ENCODE peak calls at places on chromosomes 4 and X, in eight cellular contexts. C is lower leg skin, V is GM12892, K is tibial nerve, U is HCT116, Z is spleen, T is heart left ventricle, G is Peyer's patch. W is an unnamed sample.

GRCh38 chr4:8765084-8765483 is 106.6 kb downstream of the HMX1 start:
- DNase-seq in C (no peak), U (no peak), G (no peak), V (no peak), Z (peak), K (no peak), T (peak), W (peak)

GRCh38 chr4:186676531-186677158 is 47.0 kb downstream of the FAT1 start:
- DNase-seq in K (no peak), T (no peak), G (no peak), U (no peak), V (no peak), Z (no peak), C (no peak), W (no peak)

GRCh38 chrX:10254746-10255145 is 98.0 kb downstream of the CLCN4 start:
- DNase-seq in G (no peak), V (no peak), T (no peak), C (no peak), Z (no peak), K (no peak), U (no peak), W (no peak)

GRCh38 chrX:47956016-47956415 is 47.8 kb downstream of the ZNF182 start:
- DNase-seq in V (no peak), G (no peak), C (no peak), Z (no peak), K (no peak), U (no peak), T (no peak), W (no peak)

GRCh38 chr4:112031712-112032328 is 113.4 kb upstream of the FAM241A start:
- DNase-seq in U (peak), C (no peak), Z (no peak), T (no peak), V (no peak), G (no peak), K (peak), W (no peak)

GRCh38 chrX:133813991-133814390 is 171.4 kb downstream of the GPC3 start:
- DNase-seq in C (no peak), K (no peak), U (no peak), G (no peak), T (no peak), V (no peak), Z (no peak), W (no peak)

GRCh38 chr4:106366026-106366425 is 2.6 kb downstream of the GIMD1 start:
- DNase-seq in U (no peak), K (no peak), G (no peak), C (no peak), V (no peak), Z (no peak), T (no peak), W (no peak)

GRCh38 chr4:38664704-38665401 is 854 bp downstream of the KLF3 start:
- DNase-seq in Z (peak), K (peak), U (no peak), V (no peak), C (peak), T (peak), G (peak), W (peak)

GRCh38 chr4:8820178-8821102 is 51.2 kb downstream of the HMX1 start:
- DNase-seq in G (no peak), T (no peak), V (peak), C (peak), Z (peak), K (no peak), U (no peak), W (no peak)

GRCh38 chr4:32172761-32173160 is 1452.6 kb downstream of the PCDH7 start:
- DNase-seq in V (no peak), G (no peak), C (no peak), K (no peak), U (no peak), Z (no peak), T (no peak), W (no peak)

GRCh38 chr4:85084371-85085170 is 118.1 kb upstream of the WDFY3 start:
- DNase-seq in C (no peak), V (no peak), K (peak), Z (no peak), G (peak), T (no peak), U (peak), W (no peak)

GRCh38 chrX:22666441-22666840 is 333.3 kb upstream of the DDX53 start:
- DNase-seq in K (no peak), U (peak), T (no peak), Z (no peak), V (no peak), G (no peak), C (no peak), W (no peak)

GRCh38 chr4:64682946-64683345 is 273.7 kb upstream of the TECRL start:
- DNase-seq in C (no peak), Z (no peak), U (no peak), T (no peak), V (no peak), K (no peak), G (no peak), W (no peak)

GRCh38 chr4:85126991-85127591 is 160.6 kb upstream of the WDFY3 start:
- DNase-seq in Z (no peak), C (no peak), T (no peak), V (no peak), K (no peak), G (no peak), U (no peak), W (no peak)

GRCh38 chr4:98381306-98381705 is 120.1 kb downstream of the RAP1GDS1 start:
- DNase-seq in T (no peak), K (no peak), U (no peak), V (no peak), Z (no peak), C (no peak), G (no peak), W (no peak)

GRCh38 chr4:2060578-2061207 is 1.6 kb downstream of the NAT8L start:
- DNase-seq in Z (peak), G (no peak), C (no peak), K (no peak), V (no peak), U (no peak), T (peak), W (no peak)

GRCh38 chrX:105006103-105006502 is 214.4 kb downstream of the TEX13A start:
- DNase-seq in U (no peak), T (no peak), G (no peak), C (no peak), V (no peak), K (no peak), Z (no peak), W (no peak)

GRCh38 chrX:110665636-110666035 is 130.0 kb downstream of the CHRDL1 start:
- DNase-seq in V (no peak), C (no peak), G (no peak), T (no peak), Z (no peak), U (no peak), K (peak), W (peak)

GRCh38 chrX:39953879-39954278 is 143.9 kb downstream of the BCOR start:
- DNase-seq in T (peak), G (no peak), U (peak), C (no peak), V (no peak), Z (no peak), K (peak), W (peak)

GRCh38 chr4:21517460-21517859 is 431.1 kb downstream of the KCNIP4 start:
- DNase-seq in U (no peak), V (no peak), K (no peak), G (no peak), T (no peak), C (no peak), Z (no peak), W (no peak)

GRCh38 chr4:3672465-3672831 is 93.7 kb upstream of the ADRA2C start:
- DNase-seq in T (no peak), K (no peak), Z (no peak), C (no peak), U (no peak), V (no peak), G (no peak), W (no peak)

GRCh38 chr4:6263541-6264540 is 5.8 kb upstream of the WFS1 start:
- DNase-seq in Z (peak), C (no peak), K (no peak), G (no peak), T (peak), U (no peak), V (no peak), W (no peak)

GRCh38 chr4:10160280-10160856 is 43.8 kb upstream of the WDR1 start:
- DNase-seq in C (no peak), Z (no peak), V (no peak), K (no peak), G (no peak), U (peak), T (no peak), W (no peak)

GRCh38 chrX:134632386-134632785 is 25.9 kb downstream of the PLAC1 start:
- DNase-seq in V (no peak), C (peak), T (no peak), G (no peak), Z (no peak), K (no peak), U (no peak), W (no peak)

GRCh38 chrX:7223271-7223670 is 75.3 kb upstream of the PUDP start:
- DNase-seq in K (no peak), V (no peak), G (no peak), T (no peak), C (no peak), Z (no peak), U (no peak), W (no peak)
- TF ChIP-seq POLR2A in K (no peak), V (no peak), G (no peak), T (no peak), C (no peak), Z (no peak), U (no peak), W (no peak)

GRCh38 chrX:120015145-120016067 is 62.1 kb downstream of the RHOXF2B start:
- DNase-seq in C (no peak), V (no peak), G (no peak), K (no peak), U (no peak), T (no peak), Z (no peak), W (no peak)
- TF ChIP-seq POLR2A in C (no peak), V (no peak), G (no peak), K (no peak), U (no peak), T (no peak), Z (no peak), W (no peak)

DNA sequence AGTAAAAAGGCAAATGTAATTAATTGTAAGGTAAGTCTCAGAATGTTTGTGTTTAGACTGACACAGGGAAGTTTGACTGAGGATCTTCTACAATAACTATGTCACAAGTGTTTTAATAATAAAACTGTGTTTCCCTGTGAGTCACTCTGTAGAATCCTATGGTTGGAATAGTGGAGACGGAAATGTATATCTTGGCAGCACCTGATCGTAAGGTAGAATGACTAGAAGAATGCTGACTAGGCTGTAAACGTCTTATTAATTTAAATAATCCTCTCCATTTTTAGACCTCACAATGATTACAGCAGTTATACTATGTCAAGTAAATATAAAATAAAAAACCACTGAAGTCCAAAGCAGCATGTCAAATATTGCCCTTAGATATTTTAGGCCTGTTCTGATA is 266.0 kb downstream of the CCSER1 start:
- DNase-seq in U (no peak), V (no peak), Z (no peak), C (no peak), K (no peak), T (no peak), G (no peak), W (no peak)
- TF ChIP-seq POLR2A in U (no peak), V (no peak), Z (no peak), C (no peak), K (no peak), T (no peak), G (no peak), W (no peak)

DNA sequence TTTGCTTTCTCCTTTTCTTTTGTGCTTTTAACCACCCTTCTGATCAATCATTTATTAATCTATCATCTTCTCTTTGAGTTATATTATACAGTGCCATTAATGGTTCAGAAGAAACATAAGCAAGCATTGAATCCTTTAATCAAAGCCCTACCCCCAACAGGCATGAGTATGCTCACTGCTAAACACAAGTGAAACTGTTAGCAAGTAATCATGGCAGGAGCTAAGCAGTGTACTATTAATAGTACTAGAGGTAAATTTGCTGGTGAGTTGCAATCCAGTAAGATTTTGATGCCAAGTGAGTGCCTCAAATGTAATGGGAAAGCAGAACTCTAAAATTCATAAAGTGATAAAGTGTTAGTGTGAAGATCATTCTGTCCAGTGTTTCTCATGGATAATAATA is 57.2 kb downstream of the FNIP2 start:
- DNase-seq in V (no peak), U (no peak), Z (no peak), C (no peak), G (no peak), K (no peak), T (no peak), W (no peak)
- TF ChIP-seq POLR2A in V (no peak), U (no peak), Z (no peak), C (no peak), G (no peak), K (no peak), T (no peak), W (no peak)

GRCh38 chrX:102599084-102599949 is at the start of gene ARMCX5:
- DNase-seq in V (no peak), U (peak), G (peak), T (peak), C (peak), K (peak), Z (peak), W (peak)
- TF ChIP-seq POLR2A in V (peak), U (peak), G (peak), T (peak), C (no peak), K (peak), Z (peak), W (peak)